ENCODE peak calls at places on chromosomes 12 and 14, in four cellular contexts. J is tibial nerve, L is foreskin keratinocyte, Y is lower lobe of right lung. G is an unnamed sample.

GRCh38 chr14:72500234-72500838 is 393.6 kb downstream of the DPF3 start:
- DNase-seq in J (no peak), L (no peak), Y (no peak), G (no peak)

GRCh38 chr14:90717916-90718315 is 98.3 kb downstream of the TTC7B start:
- DNase-seq in J (no peak), L (no peak), Y (no peak), G (no peak)

GRCh38 chr12:124833693-124834122 is 30.0 kb downstream of the SCARB1 start:
- DNase-seq in J (no peak), L (no peak), Y (no peak), G (no peak)

GRCh38 chr12:18462437-18462836 is 201.1 kb downstream of the PIK3C2G start:
- DNase-seq in J (no peak), L (no peak), Y (no peak), G (no peak)

GRCh38 chr14:98647754-98648153 is 624.2 kb downstream of the BCL11B start:
- DNase-seq in J (no peak), L (no peak), Y (no peak), G (no peak)

GRCh38 chr12:62649412-62650116 is 182.9 kb downstream of the MON2 start:
- DNase-seq in J (no peak), L (peak; percentile 29), Y (no peak), G (no peak)

GRCh38 chr12:106897082-106897481 is 58.6 kb upstream of the TMEM263 start:
- DNase-seq in J (no peak), L (no peak), Y (no peak), G (no peak)

GRCh38 chr14:76313303-76313702 is 62.6 kb upstream of the ESRRB start:
- DNase-seq in J (no peak), L (no peak), Y (no peak), G (no peak)

GRCh38 chr14:61570188-61570960 is 124.9 kb upstream of the HIF1A start:
- DNase-seq in J (no peak), L (no peak), Y (no peak), G (no peak)

GRCh38 chr12:119288559-119288958 is 46.0 kb upstream of the CCDC60 start:
- DNase-seq in J (no peak), L (no peak), Y (no peak), G (no peak)

GRCh38 chr12:57127101-57127709 is 1.1 kb upstream of the LRP1 start:
- DNase-seq in J (peak; percentile 71), L (peak; percentile 49), Y (peak; percentile 86), G (peak; percentile 57)

GRCh38 chr12:5537771-5538170 is 105.9 kb downstream of the NTF3 start:
- DNase-seq in J (no peak), L (no peak), Y (no peak), G (no peak)

GRCh38 chr12:92278378-92278828 is 132.8 kb upstream of the BTG1 start:
- DNase-seq in J (peak; percentile 52), L (no peak), Y (no peak), G (no peak)

GRCh38 chr12:89862511-89863331 is 154.1 kb upstream of the ATP2B1 start:
- DNase-seq in J (peak; percentile 23), L (no peak), Y (no peak), G (no peak)

GRCh38 chr12:132619301-132620112 is 931 bp downstream of the P2RX2 start:
- DNase-seq in J (no peak), L (no peak), Y (no peak), G (no peak)

GRCh38 chr12:123763093-123763492 is 992 bp downstream of the DNAH10 start:
- DNase-seq in J (no peak), L (no peak), Y (no peak), G (no peak)

GRCh38 chr14:91405241-91405721 is 12.3 kb downstream of the CCDC88C start:
- DNase-seq in J (no peak), L (no peak), Y (no peak), G (no peak)

GRCh38 chr14:56491299-56492285 is 88.0 kb upstream of the TMEM260 start:
- DNase-seq in J (peak; percentile 48), L (peak; percentile 33), Y (no peak), G (no peak)

GRCh38 chr14:89371600-89371999 is 45.4 kb downstream of the FOXN3 start:
- DNase-seq in J (no peak), L (no peak), Y (no peak), G (no peak)

GRCh38 chr14:35331605-35332516 is 39.7 kb downstream of the PSMA6 start:
- DNase-seq in J (no peak), L (peak; percentile 97), Y (peak; percentile 81), G (no peak)

GRCh38 chr12:15265868-15266267 is 44.7 kb upstream of the RERG start:
- DNase-seq in J (no peak), L (no peak), Y (no peak), G (no peak)

GRCh38 chr12:111447571-111448265 is 42.0 kb downstream of the SH2B3 start:
- DNase-seq in J (no peak), L (no peak), Y (no peak), G (no peak)

GRCh38 chr12:76455582-76456345 is 103.8 kb downstream of the OSBPL8 start:
- DNase-seq in J (peak; percentile 17), L (peak; percentile 92), Y (no peak), G (no peak)

GRCh38 chr12:57627504-57628279 is 5.3 kb downstream of the B4GALNT1 start:
- DNase-seq in J (peak; percentile 3), L (no peak), Y (no peak), G (no peak)

GRCh38 chr14:35215110-35215872 is 76.9 kb upstream of the PSMA6 start:
- DNase-seq in J (peak; percentile 17), L (peak; percentile 18), Y (no peak), G (no peak)

GRCh38 chr12:122399254-122399591 is 23.2 kb downstream of the CLIP1 start:
- DNase-seq in J (no peak), L (no peak), Y (no peak), G (no peak)
- H3K27ac ChIP-seq in J (peak overlapping the region; percentile 69), L (peak overlapping the region; percentile 98), Y (peak overlapping the region; percentile 88), G (peak overlapping the region; percentile 85)

DNA sequence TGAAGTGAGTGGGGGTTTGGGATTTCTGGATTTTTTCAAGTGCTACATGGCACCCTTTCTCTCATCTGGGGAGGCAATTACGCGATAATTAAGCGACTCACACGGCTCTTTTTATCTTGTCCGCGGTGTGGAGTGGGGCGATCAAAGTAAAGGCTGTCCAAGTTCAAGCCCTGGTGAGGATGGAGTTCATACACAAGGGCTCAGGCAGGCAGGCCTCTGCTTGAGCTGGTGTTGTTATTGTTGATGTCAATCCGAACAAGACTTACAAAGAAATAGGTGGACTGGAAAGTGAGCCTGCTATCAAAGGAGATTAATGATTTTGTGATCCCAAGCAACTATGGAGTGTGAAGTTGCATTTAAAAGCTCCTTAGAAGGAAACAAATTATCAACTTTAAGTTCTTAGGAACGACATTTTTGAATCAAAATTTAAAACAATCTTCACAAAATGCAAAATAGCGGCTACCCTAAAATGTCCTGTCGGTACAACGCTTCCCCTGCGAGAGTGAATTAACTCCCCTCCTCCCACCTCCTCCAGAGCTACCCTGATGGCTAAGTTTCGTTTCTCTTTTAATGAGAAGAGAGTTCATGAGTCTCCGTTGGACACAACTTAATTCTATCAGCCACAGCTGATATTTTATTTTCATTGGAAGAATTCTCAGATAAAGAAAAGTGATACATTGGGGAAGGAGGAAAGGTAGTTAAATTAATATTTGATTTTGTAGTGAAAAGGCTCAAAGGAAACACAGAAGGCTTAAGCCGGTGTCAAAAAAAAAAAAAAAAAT is 5.9 kb downstream of the FOXA1 start:
- DNase-seq in J (no peak), L (no peak), Y (no peak), G (no peak)
- H3K27ac ChIP-seq in J (peak overlapping the region; percentile 24), L (no peak overlapping the region), Y (peak overlapping the region; percentile 83), G (no peak overlapping the region)

DNA sequence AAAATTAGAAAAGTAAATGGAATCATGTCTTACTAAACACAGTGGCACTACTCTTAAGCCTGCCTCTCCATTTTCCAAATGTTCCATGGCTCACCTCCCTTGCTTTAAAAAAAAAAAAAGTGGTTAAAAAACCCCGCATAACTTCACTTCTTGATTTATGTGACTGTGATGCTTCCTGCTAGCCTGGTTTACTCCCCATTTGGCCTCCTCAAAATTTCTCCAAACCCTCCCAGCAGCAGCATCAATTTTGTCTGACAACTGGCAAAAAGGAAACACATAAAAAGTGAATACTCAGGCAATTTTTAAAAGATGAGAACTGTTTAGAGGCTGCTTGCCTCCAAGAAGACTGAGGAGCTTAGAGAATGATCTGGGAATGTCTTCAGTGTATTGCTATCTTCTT is 17.8 kb upstream of the EGLN3 start:
- DNase-seq in J (no peak), L (no peak), Y (no peak), G (no peak)
- H3K27ac ChIP-seq in J (no peak overlapping the region), L (no peak overlapping the region), Y (no peak overlapping the region), G (no peak overlapping the region)

GRCh38 chr14:99729991-99730875 is 46.1 kb downstream of the CYP46A1 start:
- DNase-seq in J (peak; percentile 77), L (no peak), Y (peak; percentile 78), G (peak; percentile 32)

GRCh38 chr14:99731536-99732435 is 47.7 kb downstream of the CYP46A1 start:
- DNase-seq in J (no peak), L (no peak), Y (peak; percentile 41), G (no peak)

GRCh38 chr14:99732436-99733220 is 48.5 kb downstream of the CYP46A1 start:
- DNase-seq in J (no peak), L (no peak), Y (peak; percentile 43), G (no peak)

GRCh38 chr14:99728981-99729451 is 44.9 kb downstream of the CYP46A1 start:
- DNase-seq in J (no peak), L (no peak), Y (peak; percentile 41), G (no peak)

DNA sequence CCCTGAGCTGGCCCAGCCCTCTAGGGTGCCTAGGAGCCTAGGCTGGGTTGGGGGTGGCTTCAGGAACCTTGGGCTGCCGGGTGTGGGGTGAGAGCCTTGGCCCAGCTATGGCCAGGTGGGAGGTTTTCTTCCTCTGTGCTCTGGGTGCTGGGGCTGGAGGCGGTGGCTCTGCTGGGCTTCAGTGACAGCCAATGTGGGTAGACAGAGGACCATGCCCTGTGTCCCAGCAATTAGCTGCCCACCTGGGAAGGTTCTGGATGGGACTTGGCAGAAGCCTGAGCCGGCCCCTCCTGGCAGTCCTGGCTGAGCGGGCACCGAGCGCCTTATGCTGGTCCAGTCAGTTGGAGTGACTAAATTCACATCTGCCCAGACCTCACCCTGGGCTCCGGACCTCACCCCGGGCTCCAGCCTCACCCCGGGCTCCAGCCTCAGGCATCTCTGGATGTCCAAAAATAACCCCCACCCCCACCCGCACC is 46.8 kb downstream of the CYP46A1 start:
- DNase-seq in J (no peak), L (no peak), Y (peak; percentile 43), G (no peak)
- H3K27ac ChIP-seq in J (peak overlapping the region; percentile 67), L (no peak overlapping the region), Y (peak overlapping the region; percentile 46), G (peak overlapping the region; percentile 16)